ENCODE peak calls at places on chromosomes 4 and X, in nine cellular contexts. One of them, this sample, is unnamed.

GRCh38 chr4:71607780-71608673 is 175.9 kb downstream of the GC start:
- DNase-seq in HT-29: peak
- DNase-seq in CD4-positive, alpha-beta memory T cell: no peak
- DNase-seq in M059J: peak
- DNase-seq in SW480: no peak
- DNase-seq in heart right ventricle: no peak
- DNase-seq in PC-3: peak
- DNase-seq in activated T-helper 1 cell treated with Interleukin-2 at 50 U/mL for 16 hours: no peak
- DNase-seq in ovary: no peak
- DNase-seq in this sample: peak

GRCh38 chrX:79259073-79259689 is 108.0 kb downstream of the ITM2A start:
- DNase-seq in HT-29: no peak
- DNase-seq in CD4-positive, alpha-beta memory T cell: peak
- DNase-seq in M059J: no peak
- DNase-seq in SW480: no peak
- DNase-seq in heart right ventricle: no peak
- DNase-seq in PC-3: no peak
- DNase-seq in activated T-helper 1 cell treated with Interleukin-2 at 50 U/mL for 16 hours: peak
- DNase-seq in ovary: no peak
- DNase-seq in this sample: no peak

GRCh38 chrX:4379071-4379470 is 665.6 kb upstream of the PRKX start:
- DNase-seq in HT-29: peak
- DNase-seq in CD4-positive, alpha-beta memory T cell: no peak
- DNase-seq in M059J: no peak
- DNase-seq in SW480: no peak
- DNase-seq in heart right ventricle: no peak
- DNase-seq in PC-3: peak
- DNase-seq in activated T-helper 1 cell treated with Interleukin-2 at 50 U/mL for 16 hours: no peak
- DNase-seq in ovary: no peak
- DNase-seq in this sample: no peak

GRCh38 chr4:113153529-113154101 is 104.2 kb downstream of the ANK2 start:
- DNase-seq in HT-29: peak
- DNase-seq in CD4-positive, alpha-beta memory T cell: no peak
- DNase-seq in M059J: no peak
- DNase-seq in SW480: no peak
- DNase-seq in heart right ventricle: no peak
- DNase-seq in PC-3: peak
- DNase-seq in activated T-helper 1 cell treated with Interleukin-2 at 50 U/mL for 16 hours: no peak
- DNase-seq in ovary: no peak
- DNase-seq in this sample: no peak

GRCh38 chr4:112509243-112510190 is 6.5 kb downstream of the NEUROG2 start:
- DNase-seq in HT-29: no peak
- DNase-seq in CD4-positive, alpha-beta memory T cell: no peak
- DNase-seq in M059J: peak
- DNase-seq in SW480: no peak
- DNase-seq in heart right ventricle: no peak
- DNase-seq in PC-3: peak
- DNase-seq in activated T-helper 1 cell treated with Interleukin-2 at 50 U/mL for 16 hours: no peak
- DNase-seq in ovary: no peak
- DNase-seq in this sample: peak

GRCh38 chr4:54187148-54187547 is 41.9 kb upstream of the PDGFRA start:
- DNase-seq in HT-29: no peak
- DNase-seq in CD4-positive, alpha-beta memory T cell: no peak
- DNase-seq in M059J: no peak
- DNase-seq in SW480: no peak
- DNase-seq in heart right ventricle: no peak
- DNase-seq in PC-3: no peak
- DNase-seq in activated T-helper 1 cell treated with Interleukin-2 at 50 U/mL for 16 hours: no peak
- DNase-seq in ovary: no peak
- DNase-seq in this sample: no peak

GRCh38 chr4:174244441-174244840 is 39.0 kb downstream of the FBXO8 start:
- DNase-seq in HT-29: no peak
- DNase-seq in CD4-positive, alpha-beta memory T cell: no peak
- DNase-seq in M059J: peak
- DNase-seq in SW480: no peak
- DNase-seq in heart right ventricle: no peak
- DNase-seq in PC-3: peak
- DNase-seq in activated T-helper 1 cell treated with Interleukin-2 at 50 U/mL for 16 hours: no peak
- DNase-seq in ovary: no peak
- DNase-seq in this sample: peak

GRCh38 chr4:99846891-99847290 is 30.3 kb downstream of the DAPP1 start:
- DNase-seq in HT-29: no peak
- DNase-seq in CD4-positive, alpha-beta memory T cell: no peak
- DNase-seq in M059J: no peak
- DNase-seq in SW480: no peak
- DNase-seq in heart right ventricle: no peak
- DNase-seq in PC-3: no peak
- DNase-seq in activated T-helper 1 cell treated with Interleukin-2 at 50 U/mL for 16 hours: no peak
- DNase-seq in ovary: no peak
- DNase-seq in this sample: no peak

GRCh38 chr4:6109842-6110560 is 90.3 kb downstream of the JAKMIP1 start:
- DNase-seq in HT-29: peak
- DNase-seq in CD4-positive, alpha-beta memory T cell: no peak
- DNase-seq in M059J: peak
- DNase-seq in SW480: peak
- DNase-seq in heart right ventricle: no peak
- DNase-seq in PC-3: peak
- DNase-seq in activated T-helper 1 cell treated with Interleukin-2 at 50 U/mL for 16 hours: no peak
- DNase-seq in ovary: no peak
- DNase-seq in this sample: no peak

GRCh38 chrX:7568597-7568996 is 274.4 kb upstream of the VCX start:
- DNase-seq in HT-29: no peak
- DNase-seq in CD4-positive, alpha-beta memory T cell: no peak
- DNase-seq in M059J: no peak
- DNase-seq in SW480: no peak
- DNase-seq in heart right ventricle: no peak
- DNase-seq in PC-3: no peak
- DNase-seq in activated T-helper 1 cell treated with Interleukin-2 at 50 U/mL for 16 hours: no peak
- DNase-seq in ovary: no peak
- DNase-seq in this sample: no peak

GRCh38 chr4:96472103-96472867 is 632.4 kb downstream of the PDHA2 start:
- DNase-seq in HT-29: no peak
- DNase-seq in CD4-positive, alpha-beta memory T cell: no peak
- DNase-seq in M059J: peak
- DNase-seq in SW480: no peak
- DNase-seq in heart right ventricle: no peak
- DNase-seq in PC-3: no peak
- DNase-seq in activated T-helper 1 cell treated with Interleukin-2 at 50 U/mL for 16 hours: no peak
- DNase-seq in ovary: no peak
- DNase-seq in this sample: no peak

GRCh38 chr4:8525383-8526120 is 54.6 kb upstream of the GPR78 start:
- DNase-seq in HT-29: no peak
- DNase-seq in CD4-positive, alpha-beta memory T cell: no peak
- DNase-seq in M059J: peak
- DNase-seq in SW480: no peak
- DNase-seq in heart right ventricle: no peak
- DNase-seq in PC-3: no peak
- DNase-seq in activated T-helper 1 cell treated with Interleukin-2 at 50 U/mL for 16 hours: no peak
- DNase-seq in ovary: peak
- DNase-seq in this sample: peak

GRCh38 chrX:42017971-42018370 is 94.6 kb upstream of the CASK start:
- DNase-seq in HT-29: no peak
- DNase-seq in CD4-positive, alpha-beta memory T cell: no peak
- DNase-seq in M059J: peak
- DNase-seq in SW480: no peak
- DNase-seq in heart right ventricle: no peak
- DNase-seq in PC-3: peak
- DNase-seq in activated T-helper 1 cell treated with Interleukin-2 at 50 U/mL for 16 hours: no peak
- DNase-seq in ovary: no peak
- DNase-seq in this sample: no peak

GRCh38 chr4:119592708-119593298 is 35.8 kb downstream of the PDE5A start:
- DNase-seq in HT-29: no peak
- DNase-seq in CD4-positive, alpha-beta memory T cell: no peak
- DNase-seq in M059J: no peak
- DNase-seq in SW480: no peak
- DNase-seq in heart right ventricle: no peak
- DNase-seq in PC-3: no peak
- DNase-seq in activated T-helper 1 cell treated with Interleukin-2 at 50 U/mL for 16 hours: no peak
- DNase-seq in ovary: no peak
- DNase-seq in this sample: no peak

GRCh38 chr4:1195109-1195671 is 22.8 kb upstream of the SPON2 start:
- DNase-seq in HT-29: no peak
- DNase-seq in CD4-positive, alpha-beta memory T cell: no peak
- DNase-seq in M059J: no peak
- DNase-seq in SW480: no peak
- DNase-seq in heart right ventricle: no peak
- DNase-seq in PC-3: no peak
- DNase-seq in activated T-helper 1 cell treated with Interleukin-2 at 50 U/mL for 16 hours: no peak
- DNase-seq in ovary: no peak
- DNase-seq in this sample: no peak

GRCh38 chr4:74414149-74414809 is 30.7 kb upstream of the AREG start:
- DNase-seq in HT-29: no peak
- DNase-seq in CD4-positive, alpha-beta memory T cell: no peak
- DNase-seq in M059J: no peak
- DNase-seq in SW480: peak
- DNase-seq in heart right ventricle: no peak
- DNase-seq in PC-3: no peak
- DNase-seq in activated T-helper 1 cell treated with Interleukin-2 at 50 U/mL for 16 hours: no peak
- DNase-seq in ovary: no peak
- DNase-seq in this sample: no peak

GRCh38 chr4:26726655-26727387 is 133.8 kb upstream of the STIM2 start:
- DNase-seq in HT-29: no peak
- DNase-seq in CD4-positive, alpha-beta memory T cell: no peak
- DNase-seq in M059J: no peak
- DNase-seq in SW480: no peak
- DNase-seq in heart right ventricle: no peak
- DNase-seq in PC-3: no peak
- DNase-seq in activated T-helper 1 cell treated with Interleukin-2 at 50 U/mL for 16 hours: no peak
- DNase-seq in ovary: no peak
- DNase-seq in this sample: no peak

GRCh38 chr4:182201871-182202270 is 41.3 kb upstream of the TENM3 start:
- DNase-seq in HT-29: no peak
- DNase-seq in CD4-positive, alpha-beta memory T cell: no peak
- DNase-seq in M059J: no peak
- DNase-seq in SW480: no peak
- DNase-seq in heart right ventricle: no peak
- DNase-seq in PC-3: no peak
- DNase-seq in activated T-helper 1 cell treated with Interleukin-2 at 50 U/mL for 16 hours: no peak
- DNase-seq in ovary: no peak
- DNase-seq in this sample: no peak

GRCh38 chrX:110614596-110614995 is 181.0 kb downstream of the CHRDL1 start:
- DNase-seq in HT-29: no peak
- DNase-seq in CD4-positive, alpha-beta memory T cell: no peak
- DNase-seq in M059J: peak
- DNase-seq in SW480: no peak
- DNase-seq in heart right ventricle: no peak
- DNase-seq in PC-3: no peak
- DNase-seq in activated T-helper 1 cell treated with Interleukin-2 at 50 U/mL for 16 hours: no peak
- DNase-seq in ovary: no peak
- DNase-seq in this sample: peak

GRCh38 chr4:124139044-124139443 is 573.5 kb downstream of the ANKRD50 start:
- DNase-seq in HT-29: no peak
- DNase-seq in CD4-positive, alpha-beta memory T cell: no peak
- DNase-seq in M059J: no peak
- DNase-seq in SW480: no peak
- DNase-seq in heart right ventricle: no peak
- DNase-seq in PC-3: no peak
- DNase-seq in activated T-helper 1 cell treated with Interleukin-2 at 50 U/mL for 16 hours: no peak
- DNase-seq in ovary: no peak
- DNase-seq in this sample: no peak

GRCh38 chrX:130174051-130174704 is 2.4 kb downstream of the RAB33A start:
- DNase-seq in HT-29: no peak
- DNase-seq in CD4-positive, alpha-beta memory T cell: no peak
- DNase-seq in M059J: peak
- DNase-seq in SW480: no peak
- DNase-seq in heart right ventricle: peak
- DNase-seq in PC-3: peak
- DNase-seq in activated T-helper 1 cell treated with Interleukin-2 at 50 U/mL for 16 hours: no peak
- DNase-seq in ovary: no peak
- DNase-seq in this sample: peak

GRCh38 chrX:66919280-66919832 is 280.5 kb upstream of the EDA2R start:
- DNase-seq in HT-29: no peak
- DNase-seq in CD4-positive, alpha-beta memory T cell: no peak
- DNase-seq in M059J: no peak
- DNase-seq in SW480: no peak
- DNase-seq in heart right ventricle: no peak
- DNase-seq in PC-3: peak
- DNase-seq in activated T-helper 1 cell treated with Interleukin-2 at 50 U/mL for 16 hours: no peak
- DNase-seq in ovary: no peak
- DNase-seq in this sample: no peak

GRCh38 chr4:112296949-112297483 is at the start of gene ALPK1:
- DNase-seq in HT-29: peak
- DNase-seq in CD4-positive, alpha-beta memory T cell: peak
- DNase-seq in M059J: peak
- DNase-seq in SW480: peak
- DNase-seq in heart right ventricle: no peak
- DNase-seq in PC-3: peak
- DNase-seq in activated T-helper 1 cell treated with Interleukin-2 at 50 U/mL for 16 hours: no peak
- DNase-seq in ovary: no peak
- DNase-seq in this sample: peak

GRCh38 chr4:108465886-108466491 is 154.4 kb upstream of the RPL34 start:
- DNase-seq in HT-29: no peak
- DNase-seq in CD4-positive, alpha-beta memory T cell: no peak
- DNase-seq in M059J: peak
- DNase-seq in SW480: no peak
- DNase-seq in heart right ventricle: no peak
- DNase-seq in PC-3: no peak
- DNase-seq in activated T-helper 1 cell treated with Interleukin-2 at 50 U/mL for 16 hours: no peak
- DNase-seq in ovary: no peak
- DNase-seq in this sample: peak

GRCh38 chrX:70033348-70033747 is 16.4 kb downstream of the AWAT2 start:
- DNase-seq in HT-29: peak
- DNase-seq in CD4-positive, alpha-beta memory T cell: no peak
- DNase-seq in M059J: peak
- DNase-seq in SW480: no peak
- DNase-seq in heart right ventricle: peak
- DNase-seq in PC-3: peak
- DNase-seq in activated T-helper 1 cell treated with Interleukin-2 at 50 U/mL for 16 hours: no peak
- DNase-seq in ovary: no peak
- DNase-seq in this sample: peak

GRCh38 chr4:8205749-8206611 is 6.9 kb downstream of the SH3TC1 start:
- DNase-seq in HT-29: peak
- DNase-seq in CD4-positive, alpha-beta memory T cell: no peak
- DNase-seq in M059J: no peak
- DNase-seq in SW480: peak
- DNase-seq in heart right ventricle: no peak
- DNase-seq in PC-3: no peak
- DNase-seq in activated T-helper 1 cell treated with Interleukin-2 at 50 U/mL for 16 hours: no peak
- DNase-seq in ovary: no peak
- DNase-seq in this sample: no peak

GRCh38 chrX:137441711-137442110 is 124.2 kb upstream of the ZIC3 start:
- DNase-seq in HT-29: no peak
- DNase-seq in CD4-positive, alpha-beta memory T cell: no peak
- DNase-seq in M059J: no peak
- DNase-seq in SW480: no peak
- DNase-seq in heart right ventricle: no peak
- DNase-seq in PC-3: no peak
- DNase-seq in activated T-helper 1 cell treated with Interleukin-2 at 50 U/mL for 16 hours: no peak
- DNase-seq in ovary: no peak
- DNase-seq in this sample: no peak

GRCh38 chr4:32032136-32032672 is 1312.0 kb downstream of the PCDH7 start:
- DNase-seq in HT-29: no peak
- DNase-seq in CD4-positive, alpha-beta memory T cell: no peak
- DNase-seq in M059J: no peak
- DNase-seq in SW480: no peak
- DNase-seq in heart right ventricle: no peak
- DNase-seq in PC-3: no peak
- DNase-seq in activated T-helper 1 cell treated with Interleukin-2 at 50 U/mL for 16 hours: no peak
- DNase-seq in ovary: no peak
- DNase-seq in this sample: no peak